ENCODE peak calls at places on chromosomes 7 and 10, in six cellular contexts. One of them, this sample, is unnamed.

GRCh38 chr7:150941983-150942590 is 36.0 kb downstream of the KCNH2 start:
- DNase-seq in Panc1: no peak
- DNase-seq in IMR-90: no peak
- DNase-seq in fibroblast of pulmonary artery: no peak
- DNase-seq in astrocyte: no peak
- DNase-seq in pancreas: no peak
- DNase-seq in this sample: no peak

GRCh38 chr7:149799397-149800168 is 26.2 kb upstream of the ZNF467 start:
- DNase-seq in Panc1: peak
- DNase-seq in IMR-90: no peak
- DNase-seq in fibroblast of pulmonary artery: peak
- DNase-seq in astrocyte: no peak
- DNase-seq in pancreas: peak
- DNase-seq in this sample: no peak

GRCh38 chr10:20890491-20891337 is 6.4 kb downstream of the NEBL start:
- DNase-seq in Panc1: no peak
- DNase-seq in IMR-90: no peak
- DNase-seq in fibroblast of pulmonary artery: peak
- DNase-seq in astrocyte: peak
- DNase-seq in pancreas: no peak
- DNase-seq in this sample: no peak

GRCh38 chr7:102080003-102080361 is 206.7 kb upstream of the SH2B2 start:
- DNase-seq in Panc1: no peak
- DNase-seq in IMR-90: no peak
- DNase-seq in fibroblast of pulmonary artery: no peak
- DNase-seq in astrocyte: no peak
- DNase-seq in pancreas: no peak
- DNase-seq in this sample: no peak

GRCh38 chr7:33157781-33158180 is 28.4 kb downstream of the BBS9 start:
- DNase-seq in Panc1: no peak
- DNase-seq in IMR-90: peak
- DNase-seq in fibroblast of pulmonary artery: no peak
- DNase-seq in astrocyte: peak
- DNase-seq in pancreas: no peak
- DNase-seq in this sample: no peak

GRCh38 chr10:24360286-24361127 is 151.6 kb downstream of the KIAA1217 start:
- DNase-seq in Panc1: peak
- DNase-seq in IMR-90: peak
- DNase-seq in fibroblast of pulmonary artery: peak
- DNase-seq in astrocyte: peak
- DNase-seq in pancreas: peak
- DNase-seq in this sample: peak

GRCh38 chr7:150383710-150384397 is 4.7 kb downstream of the ZNF775 start:
- DNase-seq in Panc1: no peak
- DNase-seq in IMR-90: no peak
- DNase-seq in fibroblast of pulmonary artery: no peak
- DNase-seq in astrocyte: no peak
- DNase-seq in pancreas: peak
- DNase-seq in this sample: no peak

GRCh38 chr7:75889826-75890225 is 11.0 kb downstream of the RHBDD2 start:
- DNase-seq in Panc1: no peak
- DNase-seq in IMR-90: peak
- DNase-seq in fibroblast of pulmonary artery: no peak
- DNase-seq in astrocyte: peak
- DNase-seq in pancreas: no peak
- DNase-seq in this sample: no peak

GRCh38 chr7:132577206-132578049 is 1.2 kb upstream of the PLXNA4 start:
- DNase-seq in Panc1: no peak
- DNase-seq in IMR-90: peak
- DNase-seq in fibroblast of pulmonary artery: peak
- DNase-seq in astrocyte: peak
- DNase-seq in pancreas: peak
- DNase-seq in this sample: no peak

GRCh38 chr10:16995867-16996529 is 133.6 kb downstream of the CUBN start:
- DNase-seq in Panc1: no peak
- DNase-seq in IMR-90: peak
- DNase-seq in fibroblast of pulmonary artery: peak
- DNase-seq in astrocyte: peak
- DNase-seq in pancreas: no peak
- DNase-seq in this sample: no peak

GRCh38 chr10:52071814-52072213 is 242.3 kb upstream of the DKK1 start:
- DNase-seq in Panc1: no peak
- DNase-seq in IMR-90: no peak
- DNase-seq in fibroblast of pulmonary artery: no peak
- DNase-seq in astrocyte: no peak
- DNase-seq in pancreas: no peak
- DNase-seq in this sample: no peak

GRCh38 chr7:47147213-47147631 is 434.7 kb downstream of the TNS3 start:
- DNase-seq in Panc1: no peak
- DNase-seq in IMR-90: no peak
- DNase-seq in fibroblast of pulmonary artery: peak
- DNase-seq in astrocyte: peak
- DNase-seq in pancreas: peak
- DNase-seq in this sample: no peak

GRCh38 chr7:101201695-101202602 is 1.1 kb upstream of the MOGAT3 start:
- DNase-seq in Panc1: no peak
- DNase-seq in IMR-90: no peak
- DNase-seq in fibroblast of pulmonary artery: no peak
- DNase-seq in astrocyte: no peak
- DNase-seq in pancreas: no peak
- DNase-seq in this sample: no peak

GRCh38 chr10:110399163-110400094 is 94.7 kb upstream of the SMNDC1 start:
- DNase-seq in Panc1: peak
- DNase-seq in IMR-90: peak
- DNase-seq in fibroblast of pulmonary artery: peak
- DNase-seq in astrocyte: peak
- DNase-seq in pancreas: peak
- DNase-seq in this sample: no peak

GRCh38 chr10:78263521-78263988 is 229.9 kb downstream of the RPS24 start:
- DNase-seq in Panc1: no peak
- DNase-seq in IMR-90: peak
- DNase-seq in fibroblast of pulmonary artery: no peak
- DNase-seq in astrocyte: peak
- DNase-seq in pancreas: no peak
- DNase-seq in this sample: no peak

GRCh38 chr10:102347236-102347828 is 48.2 kb upstream of the NFKB2 start:
- DNase-seq in Panc1: no peak
- DNase-seq in IMR-90: peak
- DNase-seq in fibroblast of pulmonary artery: peak
- DNase-seq in astrocyte: peak
- DNase-seq in pancreas: peak
- DNase-seq in this sample: peak

DNA sequence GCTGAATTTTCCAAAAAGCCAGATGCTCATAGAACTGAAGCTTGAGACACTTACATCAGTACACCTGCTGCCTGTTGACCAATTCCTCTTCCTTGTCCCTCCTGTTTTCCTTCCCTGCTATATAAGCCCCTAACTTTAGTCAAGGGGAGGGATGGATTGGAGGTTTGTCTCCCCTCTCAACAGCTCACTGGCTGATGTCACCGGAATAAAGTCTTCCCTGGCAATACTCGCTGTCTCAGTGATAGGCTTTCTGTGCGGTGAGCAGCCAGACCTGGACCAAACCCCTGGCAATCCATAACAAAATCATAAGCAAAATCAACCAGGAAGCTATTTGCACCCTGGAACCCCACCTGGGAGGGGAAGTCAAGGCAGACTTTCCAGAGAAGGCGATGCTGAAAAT is 929 bp upstream of the IRF5 start:
- DNase-seq in Panc1: no peak
- DNase-seq in IMR-90: no peak
- DNase-seq in fibroblast of pulmonary artery: no peak
- DNase-seq in astrocyte: no peak
- DNase-seq in pancreas: no peak
- DNase-seq in this sample: no peak
- H3K4me3 ChIP-seq in Panc1: no peak
- H3K4me3 ChIP-seq in IMR-90: no peak
- H3K4me3 ChIP-seq in fibroblast of pulmonary artery: no peak
- H3K4me3 ChIP-seq in astrocyte: no peak
- H3K4me3 ChIP-seq in pancreas: no peak
- H3K4me3 ChIP-seq in this sample: no peak

GRCh38 chr10:125449571-125449970 is 233.4 kb downstream of the TEX36 start:
- DNase-seq in Panc1: no peak
- DNase-seq in IMR-90: no peak
- DNase-seq in fibroblast of pulmonary artery: no peak
- DNase-seq in astrocyte: no peak
- DNase-seq in pancreas: no peak
- DNase-seq in this sample: no peak

GRCh38 chr10:125450218-125450617 is 232.7 kb downstream of the TEX36 start:
- DNase-seq in Panc1: no peak
- DNase-seq in IMR-90: no peak
- DNase-seq in fibroblast of pulmonary artery: no peak
- DNase-seq in astrocyte: no peak
- DNase-seq in pancreas: no peak
- DNase-seq in this sample: no peak

GRCh38 chr10:125451319-125451718 is 231.6 kb downstream of the TEX36 start:
- DNase-seq in Panc1: no peak
- DNase-seq in IMR-90: no peak
- DNase-seq in fibroblast of pulmonary artery: no peak
- DNase-seq in astrocyte: no peak
- DNase-seq in pancreas: no peak
- DNase-seq in this sample: peak

GRCh38 chr10:125444790-125445189 is 238.2 kb downstream of the TEX36 start:
- DNase-seq in Panc1: no peak
- DNase-seq in IMR-90: no peak
- DNase-seq in fibroblast of pulmonary artery: no peak
- DNase-seq in astrocyte: no peak
- DNase-seq in pancreas: no peak
- DNase-seq in this sample: no peak

GRCh38 chr10:125448596-125448995 is 234.4 kb downstream of the TEX36 start:
- DNase-seq in Panc1: no peak
- DNase-seq in IMR-90: peak
- DNase-seq in fibroblast of pulmonary artery: no peak
- DNase-seq in astrocyte: no peak
- DNase-seq in pancreas: peak
- DNase-seq in this sample: no peak
- TF ChIP-seq CTCF in Panc1: peak
- TF ChIP-seq CTCF in IMR-90: peak
- TF ChIP-seq CTCF in fibroblast of pulmonary artery: peak
- TF ChIP-seq CTCF in astrocyte: peak
- TF ChIP-seq CTCF in pancreas: peak
- TF ChIP-seq CTCF in this sample: peak

DNA sequence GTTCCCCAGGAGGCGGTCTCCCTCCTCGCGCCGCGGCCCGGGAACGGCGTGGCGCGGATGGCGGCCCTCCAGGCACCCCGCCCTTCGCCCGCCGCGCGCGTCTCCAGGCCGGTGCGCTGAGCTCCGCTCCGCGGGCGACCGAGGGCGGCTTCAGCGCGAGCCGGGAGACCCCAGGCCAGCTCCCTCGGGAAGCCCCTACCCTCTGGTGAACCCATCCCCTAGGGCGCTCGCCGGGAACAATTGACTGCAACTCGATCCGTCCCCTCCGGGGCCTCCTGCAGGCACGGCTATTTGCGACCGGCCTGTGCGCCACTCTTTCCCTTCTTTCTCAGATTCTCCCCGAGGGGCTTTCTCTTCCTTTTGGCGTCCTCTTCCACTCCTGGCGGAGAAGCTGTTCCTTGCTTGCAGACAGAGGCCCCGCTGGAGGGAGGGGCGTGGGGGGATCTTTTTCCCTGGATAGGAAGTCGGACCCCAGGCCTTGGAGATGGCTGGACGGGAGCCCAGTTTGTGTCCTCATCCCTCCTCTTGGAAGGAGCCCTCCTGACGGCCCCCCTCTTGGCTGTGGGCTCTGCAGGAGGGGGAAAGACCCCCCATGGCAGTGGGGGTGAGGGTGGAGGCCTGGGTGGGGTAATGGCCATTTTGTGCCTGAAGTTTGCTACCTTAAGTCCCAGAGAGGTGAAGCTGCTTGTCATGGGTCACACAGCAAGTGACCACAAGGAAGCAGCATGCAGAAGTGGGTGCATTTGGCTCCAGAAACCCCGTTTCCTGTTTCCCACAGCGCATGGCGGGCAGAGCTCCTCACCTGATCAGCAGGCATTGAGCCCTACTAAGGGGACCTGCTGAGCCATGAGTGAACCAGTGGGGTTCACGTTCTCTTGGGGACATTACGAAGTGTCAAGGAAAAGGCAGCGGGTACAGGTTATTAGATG is 171.2 kb upstream of the TNRC18 start:
- DNase-seq in Panc1: peak
- DNase-seq in IMR-90: peak
- DNase-seq in fibroblast of pulmonary artery: no peak
- DNase-seq in astrocyte: no peak
- DNase-seq in pancreas: no peak
- DNase-seq in this sample: no peak
- H3K4me3 ChIP-seq in Panc1: peak
- H3K4me3 ChIP-seq in IMR-90: peak
- H3K4me3 ChIP-seq in fibroblast of pulmonary artery: peak
- H3K4me3 ChIP-seq in astrocyte: peak
- H3K4me3 ChIP-seq in pancreas: peak
- H3K4me3 ChIP-seq in this sample: peak

GRCh38 chr10:4058514-4059029 is 273.6 kb upstream of the KLF6 start:
- DNase-seq in Panc1: no peak
- DNase-seq in IMR-90: no peak
- DNase-seq in fibroblast of pulmonary artery: no peak
- DNase-seq in astrocyte: no peak
- DNase-seq in pancreas: no peak
- DNase-seq in this sample: peak

GRCh38 chr10:4054651-4055435 is 269.8 kb upstream of the KLF6 start:
- DNase-seq in Panc1: no peak
- DNase-seq in IMR-90: no peak
- DNase-seq in fibroblast of pulmonary artery: no peak
- DNase-seq in astrocyte: no peak
- DNase-seq in pancreas: no peak
- DNase-seq in this sample: no peak

GRCh38 chr10:4057021-4057420 is 272.0 kb upstream of the KLF6 start:
- DNase-seq in Panc1: no peak
- DNase-seq in IMR-90: no peak
- DNase-seq in fibroblast of pulmonary artery: no peak
- DNase-seq in astrocyte: no peak
- DNase-seq in pancreas: no peak
- DNase-seq in this sample: no peak

GRCh38 chr10:4059471-4060138 is 274.6 kb upstream of the KLF6 start:
- DNase-seq in Panc1: no peak
- DNase-seq in IMR-90: no peak
- DNase-seq in fibroblast of pulmonary artery: no peak
- DNase-seq in astrocyte: no peak
- DNase-seq in pancreas: no peak
- DNase-seq in this sample: no peak

DNA sequence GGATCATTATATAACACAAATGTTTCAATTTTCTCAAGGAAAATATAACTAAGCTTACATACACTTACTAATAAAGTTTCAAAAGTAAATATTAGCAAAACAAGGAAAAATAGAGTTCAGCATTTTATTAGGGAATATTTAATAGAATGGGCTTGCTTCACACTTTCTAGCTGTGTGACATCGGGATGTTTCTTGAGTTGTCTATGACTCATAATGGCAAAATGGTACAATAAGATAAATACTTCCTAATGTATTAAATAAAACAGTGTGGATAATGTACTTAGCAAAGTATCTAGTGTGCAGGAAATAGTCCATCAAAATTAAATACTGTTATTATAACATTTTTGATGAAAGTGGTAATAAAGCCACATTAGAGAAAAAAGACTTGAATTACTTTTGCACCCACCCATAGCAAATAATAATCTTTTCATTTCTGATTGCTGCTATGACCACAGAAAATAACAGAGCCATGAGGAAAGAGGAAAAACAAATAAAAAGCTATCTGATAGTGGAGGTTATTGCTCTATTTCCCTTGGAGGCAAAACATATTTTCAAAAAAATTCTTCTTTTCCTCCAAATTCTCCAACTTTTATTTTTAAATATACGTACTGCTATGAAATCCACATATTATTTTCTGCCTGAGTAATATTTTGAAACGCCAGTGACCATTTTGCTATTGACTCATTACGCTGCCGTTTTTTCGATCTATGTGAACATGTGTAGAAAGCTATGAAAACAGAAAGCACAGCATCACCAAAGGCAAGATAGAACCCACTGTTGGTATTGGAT is 272.9 kb upstream of the KLF6 start:
- DNase-seq in Panc1: no peak
- DNase-seq in IMR-90: no peak
- DNase-seq in fibroblast of pulmonary artery: peak
- DNase-seq in astrocyte: no peak
- DNase-seq in pancreas: no peak
- DNase-seq in this sample: no peak
- TF ChIP-seq CTCF in Panc1: no peak
- TF ChIP-seq CTCF in IMR-90: no peak
- TF ChIP-seq CTCF in fibroblast of pulmonary artery: no peak
- TF ChIP-seq CTCF in astrocyte: no peak
- TF ChIP-seq CTCF in pancreas: no peak
- TF ChIP-seq CTCF in this sample: no peak